ENCODE peak calls at places on chromosomes 5 and 9, in ten cellular contexts. One of them, this sample, is unnamed.

GRCh38 chr9:86020731-86021130 is 78.6 kb downstream of the GOLM1 start:
- DNase-seq in sciatic nerve: no peak
- DNase-seq in M059J: no peak
- DNase-seq in activated CD8-positive, alpha-beta T cell treated with anti-CD3 and anti-CD28 coated beads, Interleukin-2, amount 10 ng/mL, durations not matched to agents 7 days and 5 days: no peak
- DNase-seq in AG04449: no peak
- DNase-seq in endothelial cell of umbilical vein: no peak
- DNase-seq in HS-5: no peak
- DNase-seq in ovary: no peak
- DNase-seq in T-cell: no peak
- DNase-seq in stimulated activated CD4-positive, alpha-beta T cell treated with anti-CD3 and anti-CD28 coated beads, Interleukin-1b, Interleukin-23, amount 100 ng/mL, for 24 hours: no peak
- DNase-seq in this sample: no peak

GRCh38 chr5:87944553-87945320 is 323.9 kb downstream of the TMEM161B start:
- DNase-seq in activated CD8-positive, alpha-beta T cell treated with anti-CD3 and anti-CD28 coated beads, Interleukin-2, amount 10 ng/mL, durations not matched to agents 7 days and 5 days: no peak
- DNase-seq in stimulated activated CD4-positive, alpha-beta T cell treated with anti-CD3 and anti-CD28 coated beads, Interleukin-1b, Interleukin-23, amount 100 ng/mL, for 24 hours: no peak
- DNase-seq in HS-5: no peak
- DNase-seq in M059J: peak; percentile 25
- DNase-seq in AG04449: no peak
- DNase-seq in T-cell: no peak
- DNase-seq in sciatic nerve: no peak
- DNase-seq in ovary: peak; percentile 15
- DNase-seq in endothelial cell of umbilical vein: no peak
- DNase-seq in this sample: no peak

GRCh38 chr5:67807116-67807888 is 408.3 kb upstream of the PIK3R1 start:
- DNase-seq in ovary: no peak
- DNase-seq in M059J: no peak
- DNase-seq in endothelial cell of umbilical vein: no peak
- DNase-seq in activated CD8-positive, alpha-beta T cell treated with anti-CD3 and anti-CD28 coated beads, Interleukin-2, amount 10 ng/mL, durations not matched to agents 7 days and 5 days: no peak
- DNase-seq in T-cell: no peak
- DNase-seq in HS-5: no peak
- DNase-seq in AG04449: no peak
- DNase-seq in stimulated activated CD4-positive, alpha-beta T cell treated with anti-CD3 and anti-CD28 coated beads, Interleukin-1b, Interleukin-23, amount 100 ng/mL, for 24 hours: no peak
- DNase-seq in sciatic nerve: no peak
- DNase-seq in this sample: no peak

GRCh38 chr9:15295761-15296405 is 11.1 kb downstream of the TTC39B start:
- DNase-seq in sciatic nerve: no peak
- DNase-seq in endothelial cell of umbilical vein: peak; percentile 87
- DNase-seq in M059J: peak; percentile 88
- DNase-seq in HS-5: peak; percentile 67
- DNase-seq in stimulated activated CD4-positive, alpha-beta T cell treated with anti-CD3 and anti-CD28 coated beads, Interleukin-1b, Interleukin-23, amount 100 ng/mL, for 24 hours: no peak
- DNase-seq in ovary: no peak
- DNase-seq in AG04449: no peak
- DNase-seq in T-cell: no peak
- DNase-seq in activated CD8-positive, alpha-beta T cell treated with anti-CD3 and anti-CD28 coated beads, Interleukin-2, amount 10 ng/mL, durations not matched to agents 7 days and 5 days: no peak
- DNase-seq in this sample: no peak

GRCh38 chr5:14469485-14470377 is 111.9 kb upstream of the OTULINL start:
- DNase-seq in AG04449: no peak
- DNase-seq in activated CD8-positive, alpha-beta T cell treated with anti-CD3 and anti-CD28 coated beads, Interleukin-2, amount 10 ng/mL, durations not matched to agents 7 days and 5 days: no peak
- DNase-seq in sciatic nerve: no peak
- DNase-seq in endothelial cell of umbilical vein: no peak
- DNase-seq in T-cell: no peak
- DNase-seq in stimulated activated CD4-positive, alpha-beta T cell treated with anti-CD3 and anti-CD28 coated beads, Interleukin-1b, Interleukin-23, amount 100 ng/mL, for 24 hours: no peak
- DNase-seq in M059J: no peak
- DNase-seq in HS-5: no peak
- DNase-seq in ovary: no peak
- DNase-seq in this sample: no peak

GRCh38 chr5:164336276-164336675 is 830.9 kb downstream of the MAT2B start:
- DNase-seq in endothelial cell of umbilical vein: no peak
- DNase-seq in stimulated activated CD4-positive, alpha-beta T cell treated with anti-CD3 and anti-CD28 coated beads, Interleukin-1b, Interleukin-23, amount 100 ng/mL, for 24 hours: no peak
- DNase-seq in HS-5: no peak
- DNase-seq in activated CD8-positive, alpha-beta T cell treated with anti-CD3 and anti-CD28 coated beads, Interleukin-2, amount 10 ng/mL, durations not matched to agents 7 days and 5 days: no peak
- DNase-seq in M059J: no peak
- DNase-seq in T-cell: no peak
- DNase-seq in AG04449: no peak
- DNase-seq in sciatic nerve: no peak
- DNase-seq in ovary: no peak
- DNase-seq in this sample: no peak

GRCh38 chr9:130359819-130360218 is 84.9 kb upstream of the ASS1 start:
- DNase-seq in M059J: no peak
- DNase-seq in sciatic nerve: no peak
- DNase-seq in AG04449: no peak
- DNase-seq in stimulated activated CD4-positive, alpha-beta T cell treated with anti-CD3 and anti-CD28 coated beads, Interleukin-1b, Interleukin-23, amount 100 ng/mL, for 24 hours: no peak
- DNase-seq in T-cell: no peak
- DNase-seq in activated CD8-positive, alpha-beta T cell treated with anti-CD3 and anti-CD28 coated beads, Interleukin-2, amount 10 ng/mL, durations not matched to agents 7 days and 5 days: no peak
- DNase-seq in HS-5: no peak
- DNase-seq in endothelial cell of umbilical vein: no peak
- DNase-seq in ovary: no peak
- DNase-seq in this sample: no peak

GRCh38 chr5:173638631-173639030 is 22.2 kb upstream of the BOD1 start:
- DNase-seq in ovary: no peak
- DNase-seq in activated CD8-positive, alpha-beta T cell treated with anti-CD3 and anti-CD28 coated beads, Interleukin-2, amount 10 ng/mL, durations not matched to agents 7 days and 5 days: no peak
- DNase-seq in HS-5: no peak
- DNase-seq in endothelial cell of umbilical vein: no peak
- DNase-seq in sciatic nerve: no peak
- DNase-seq in AG04449: no peak
- DNase-seq in T-cell: no peak
- DNase-seq in stimulated activated CD4-positive, alpha-beta T cell treated with anti-CD3 and anti-CD28 coated beads, Interleukin-1b, Interleukin-23, amount 100 ng/mL, for 24 hours: no peak
- DNase-seq in M059J: no peak
- DNase-seq in this sample: no peak

GRCh38 chr9:116000748-116001329 is 152.8 kb upstream of the PAPPA start:
- DNase-seq in stimulated activated CD4-positive, alpha-beta T cell treated with anti-CD3 and anti-CD28 coated beads, Interleukin-1b, Interleukin-23, amount 100 ng/mL, for 24 hours: no peak
- DNase-seq in M059J: peak; percentile 29
- DNase-seq in endothelial cell of umbilical vein: peak; percentile 1
- DNase-seq in HS-5: no peak
- DNase-seq in AG04449: no peak
- DNase-seq in activated CD8-positive, alpha-beta T cell treated with anti-CD3 and anti-CD28 coated beads, Interleukin-2, amount 10 ng/mL, durations not matched to agents 7 days and 5 days: no peak
- DNase-seq in sciatic nerve: no peak
- DNase-seq in ovary: no peak
- DNase-seq in T-cell: no peak
- DNase-seq in this sample: no peak

GRCh38 chr5:123907349-123907748 is 395.4 kb downstream of the CSNK1G3 start:
- DNase-seq in HS-5: no peak
- DNase-seq in ovary: no peak
- DNase-seq in endothelial cell of umbilical vein: no peak
- DNase-seq in T-cell: no peak
- DNase-seq in M059J: no peak
- DNase-seq in sciatic nerve: no peak
- DNase-seq in stimulated activated CD4-positive, alpha-beta T cell treated with anti-CD3 and anti-CD28 coated beads, Interleukin-1b, Interleukin-23, amount 100 ng/mL, for 24 hours: no peak
- DNase-seq in AG04449: no peak
- DNase-seq in activated CD8-positive, alpha-beta T cell treated with anti-CD3 and anti-CD28 coated beads, Interleukin-2, amount 10 ng/mL, durations not matched to agents 7 days and 5 days: no peak
- DNase-seq in this sample: no peak

GRCh38 chr9:126275386-126276001 is 51.1 kb upstream of the MVB12B start:
- DNase-seq in M059J: no peak
- DNase-seq in HS-5: no peak
- DNase-seq in ovary: no peak
- DNase-seq in endothelial cell of umbilical vein: peak; percentile 23
- DNase-seq in stimulated activated CD4-positive, alpha-beta T cell treated with anti-CD3 and anti-CD28 coated beads, Interleukin-1b, Interleukin-23, amount 100 ng/mL, for 24 hours: no peak
- DNase-seq in AG04449: no peak
- DNase-seq in T-cell: no peak
- DNase-seq in sciatic nerve: no peak
- DNase-seq in activated CD8-positive, alpha-beta T cell treated with anti-CD3 and anti-CD28 coated beads, Interleukin-2, amount 10 ng/mL, durations not matched to agents 7 days and 5 days: no peak
- DNase-seq in this sample: no peak

GRCh38 chr5:141412853-141413539 is at the start of gene PCDHGA10:
- DNase-seq in ovary: no peak
- DNase-seq in stimulated activated CD4-positive, alpha-beta T cell treated with anti-CD3 and anti-CD28 coated beads, Interleukin-1b, Interleukin-23, amount 100 ng/mL, for 24 hours: no peak
- DNase-seq in activated CD8-positive, alpha-beta T cell treated with anti-CD3 and anti-CD28 coated beads, Interleukin-2, amount 10 ng/mL, durations not matched to agents 7 days and 5 days: peak; percentile 71
- DNase-seq in T-cell: peak; percentile 52
- DNase-seq in endothelial cell of umbilical vein: peak; percentile 72
- DNase-seq in M059J: peak; percentile 36
- DNase-seq in HS-5: no peak
- DNase-seq in AG04449: no peak
- DNase-seq in sciatic nerve: peak; percentile 59
- DNase-seq in this sample: peak; percentile 70

GRCh38 chr5:16406023-16406422 is 59.6 kb downstream of the ZNF622 start:
- DNase-seq in sciatic nerve: no peak
- DNase-seq in stimulated activated CD4-positive, alpha-beta T cell treated with anti-CD3 and anti-CD28 coated beads, Interleukin-1b, Interleukin-23, amount 100 ng/mL, for 24 hours: no peak
- DNase-seq in T-cell: no peak
- DNase-seq in ovary: no peak
- DNase-seq in AG04449: no peak
- DNase-seq in endothelial cell of umbilical vein: no peak
- DNase-seq in HS-5: no peak
- DNase-seq in activated CD8-positive, alpha-beta T cell treated with anti-CD3 and anti-CD28 coated beads, Interleukin-2, amount 10 ng/mL, durations not matched to agents 7 days and 5 days: no peak
- DNase-seq in M059J: no peak
- DNase-seq in this sample: no peak

GRCh38 chr9:16661816-16662215 is 208.7 kb downstream of the BNC2 start:
- DNase-seq in stimulated activated CD4-positive, alpha-beta T cell treated with anti-CD3 and anti-CD28 coated beads, Interleukin-1b, Interleukin-23, amount 100 ng/mL, for 24 hours: no peak
- DNase-seq in endothelial cell of umbilical vein: no peak
- DNase-seq in activated CD8-positive, alpha-beta T cell treated with anti-CD3 and anti-CD28 coated beads, Interleukin-2, amount 10 ng/mL, durations not matched to agents 7 days and 5 days: no peak
- DNase-seq in HS-5: no peak
- DNase-seq in M059J: no peak
- DNase-seq in AG04449: no peak
- DNase-seq in sciatic nerve: no peak
- DNase-seq in ovary: no peak
- DNase-seq in T-cell: no peak
- DNase-seq in this sample: no peak

GRCh38 chr9:112868461-112868860 is 22.2 kb downstream of the SLC46A2 start:
- DNase-seq in T-cell: no peak
- DNase-seq in ovary: no peak
- DNase-seq in M059J: no peak
- DNase-seq in HS-5: no peak
- DNase-seq in activated CD8-positive, alpha-beta T cell treated with anti-CD3 and anti-CD28 coated beads, Interleukin-2, amount 10 ng/mL, durations not matched to agents 7 days and 5 days: no peak
- DNase-seq in sciatic nerve: no peak
- DNase-seq in endothelial cell of umbilical vein: no peak
- DNase-seq in stimulated activated CD4-positive, alpha-beta T cell treated with anti-CD3 and anti-CD28 coated beads, Interleukin-1b, Interleukin-23, amount 100 ng/mL, for 24 hours: no peak
- DNase-seq in AG04449: no peak
- DNase-seq in this sample: no peak

GRCh38 chr5:116576043-116576713 is 1.6 kb upstream of the SEMA6A start:
- DNase-seq in HS-5: no peak
- DNase-seq in sciatic nerve: peak; percentile 74
- DNase-seq in AG04449: no peak
- DNase-seq in M059J: peak; percentile 27
- DNase-seq in activated CD8-positive, alpha-beta T cell treated with anti-CD3 and anti-CD28 coated beads, Interleukin-2, amount 10 ng/mL, durations not matched to agents 7 days and 5 days: peak; percentile 58
- DNase-seq in stimulated activated CD4-positive, alpha-beta T cell treated with anti-CD3 and anti-CD28 coated beads, Interleukin-1b, Interleukin-23, amount 100 ng/mL, for 24 hours: no peak
- DNase-seq in T-cell: no peak
- DNase-seq in ovary: peak; percentile 72
- DNase-seq in endothelial cell of umbilical vein: peak; percentile 72
- DNase-seq in this sample: peak; percentile 44

GRCh38 chr5:176474476-176474875 is 26.3 kb downstream of the FAF2 start:
- DNase-seq in HS-5: no peak
- DNase-seq in activated CD8-positive, alpha-beta T cell treated with anti-CD3 and anti-CD28 coated beads, Interleukin-2, amount 10 ng/mL, durations not matched to agents 7 days and 5 days: no peak
- DNase-seq in AG04449: peak; percentile 29
- DNase-seq in endothelial cell of umbilical vein: no peak
- DNase-seq in stimulated activated CD4-positive, alpha-beta T cell treated with anti-CD3 and anti-CD28 coated beads, Interleukin-1b, Interleukin-23, amount 100 ng/mL, for 24 hours: no peak
- DNase-seq in M059J: peak; percentile 45
- DNase-seq in ovary: no peak
- DNase-seq in sciatic nerve: no peak
- DNase-seq in T-cell: no peak
- DNase-seq in this sample: no peak